ENCODE peak calls at places on chromosomes 12 and 14, in nine cellular contexts. J is fibroblast of the aortic adventitia, X is hepatic stellate cell, H is iPS DF 6.9, Y is iris pigment epithelial cell, K is Kasumi-1, N is non-pigmented ciliary epithelial cell, O is cardiac fibroblast, P is anterior cingulate cortex. S is an unnamed sample.

GRCh38 chr12:113359939-113360748 is 1.8 kb downstream of the PLBD2 start:
- DNase-seq in K (no peak), O (peak; percentile 21), N (no peak), J (peak; percentile 3), P (no peak), X (no peak), H (no peak), Y (no peak), S (no peak)

GRCh38 chr12:119178544-119179334 is at the start of gene HSPB8:
- DNase-seq in K (no peak), X (peak; percentile 96), H (no peak), N (no peak), J (peak; percentile 96), O (peak; percentile 95), P (peak; percentile 62), Y (peak; percentile 37), S (no peak)

GRCh38 chr12:50215033-50215432 is 47.9 kb upstream of the CERS5 start:
- DNase-seq in Y (peak; percentile 72), N (no peak), H (no peak), K (no peak), O (peak; percentile 74), X (no peak), P (no peak), J (peak; percentile 64), S (no peak)

GRCh38 chr14:44988694-44989093 is 26.7 kb downstream of the TOGARAM1 start:
- DNase-seq in X (no peak), N (no peak), J (no peak), K (no peak), H (no peak), Y (no peak), O (no peak), P (no peak), S (peak; percentile 85)

GRCh38 chr14:30283822-30284446 is 275.0 kb upstream of the G2E3 start:
- DNase-seq in H (peak; percentile 29), Y (peak; percentile 67), P (no peak), J (peak; percentile 67), K (peak; percentile 51), O (peak; percentile 77), N (no peak), X (no peak), S (no peak)

GRCh38 chr14:20391505-20391904 is 21.8 kb downstream of the TEP1 start:
- DNase-seq in K (no peak), O (no peak), H (no peak), X (no peak), J (no peak), P (no peak), N (no peak), Y (no peak), S (no peak)

GRCh38 chr12:40068416-40068815 is 37.5 kb downstream of the SLC2A13 start:
- DNase-seq in N (no peak), O (no peak), X (no peak), J (no peak), Y (no peak), K (no peak), H (no peak), P (no peak), S (no peak)

GRCh38 chr12:70831538-70831937 is 89.0 kb downstream of the PTPRR start:
- DNase-seq in H (no peak), X (no peak), J (peak; percentile 45), P (no peak), N (no peak), Y (peak; percentile 12), K (no peak), O (peak; percentile 49), S (no peak)

GRCh38 chr12:42589465-42590323 is at the start of gene PRICKLE1:
- DNase-seq in N (no peak), K (peak; percentile 53), Y (peak; percentile 64), P (peak; percentile 28), J (peak; percentile 64), H (no peak), O (peak; percentile 66), X (peak; percentile 62), S (no peak)

GRCh38 chr14:53260286-53260685 is 107.2 kb upstream of the DDHD1 start:
- DNase-seq in Y (no peak), O (no peak), J (no peak), N (no peak), H (no peak), K (no peak), P (no peak), X (no peak), S (no peak)

GRCh38 chr12:124527861-124528561 is 39.4 kb downstream of the NCOR2 start:
- DNase-seq in X (no peak), H (no peak), O (peak; percentile 54), P (no peak), N (no peak), Y (no peak), J (no peak), K (no peak), S (no peak)

GRCh38 chr12:15151141-15152091 is 69.8 kb downstream of the RERG start:
- DNase-seq in X (no peak), K (peak; percentile 2), N (no peak), H (no peak), O (peak; percentile 62), Y (peak; percentile 53), J (peak; percentile 48), P (no peak), S (no peak)